ENCODE peak calls at places on chromosomes 6 and 20, in four cellular contexts. X is astrocyte; O is breast epithelium; C is CD8-positive, alpha-beta T cell. E is an unnamed sample.

GRCh38 chr6:6006428-6007310 is at the start of gene NRN1:
- DNase-seq in O (no peak), C (no peak), X (no peak), E (peak; percentile 52)

GRCh38 chr6:136226674-136227377 is 23.3 kb downstream of the MTFR2 start:
- DNase-seq in C (no peak), O (no peak), X (no peak), E (no peak)

GRCh38 chr6:170378502-170378901 is 71.9 kb downstream of the FAM120B start:
- DNase-seq in X (no peak), O (no peak), C (peak; percentile 69), E (no peak)

GRCh38 chr6:36302227-36302976 is 32.5 kb downstream of the PNPLA1 start:
- DNase-seq in O (peak; percentile 83), C (peak; percentile 94), X (peak; percentile 74), E (peak; percentile 73)

GRCh38 chr20:5714261-5715041 is 35.8 kb upstream of the SHLD1 start:
- DNase-seq in O (no peak), X (no peak), C (peak; percentile 78), E (no peak)

GRCh38 chr20:39877792-39878191 is 811.2 kb downstream of the MAFB start:
- DNase-seq in X (no peak), O (no peak), C (no peak), E (no peak)

GRCh38 chr6:30326446-30327231 is at the start of gene TRIM39:
- DNase-seq in X (peak; percentile 48), O (peak; percentile 76), C (peak; percentile 94), E (peak; percentile 79)

GRCh38 chr6:87436435-87436834 is 28.7 kb downstream of the CFAP206 start:
- DNase-seq in X (peak; percentile 53), O (no peak), C (peak; percentile 56), E (peak; percentile 28)

GRCh38 chr20:48326868-48327267 is 500.9 kb downstream of the PREX1 start:
- DNase-seq in O (no peak), X (no peak), C (no peak), E (no peak)

GRCh38 chr6:53628354-53629119 is 37.0 kb downstream of the KLHL31 start:
- DNase-seq in C (no peak), O (no peak), X (peak; percentile 95), E (peak; percentile 13)

DNA sequence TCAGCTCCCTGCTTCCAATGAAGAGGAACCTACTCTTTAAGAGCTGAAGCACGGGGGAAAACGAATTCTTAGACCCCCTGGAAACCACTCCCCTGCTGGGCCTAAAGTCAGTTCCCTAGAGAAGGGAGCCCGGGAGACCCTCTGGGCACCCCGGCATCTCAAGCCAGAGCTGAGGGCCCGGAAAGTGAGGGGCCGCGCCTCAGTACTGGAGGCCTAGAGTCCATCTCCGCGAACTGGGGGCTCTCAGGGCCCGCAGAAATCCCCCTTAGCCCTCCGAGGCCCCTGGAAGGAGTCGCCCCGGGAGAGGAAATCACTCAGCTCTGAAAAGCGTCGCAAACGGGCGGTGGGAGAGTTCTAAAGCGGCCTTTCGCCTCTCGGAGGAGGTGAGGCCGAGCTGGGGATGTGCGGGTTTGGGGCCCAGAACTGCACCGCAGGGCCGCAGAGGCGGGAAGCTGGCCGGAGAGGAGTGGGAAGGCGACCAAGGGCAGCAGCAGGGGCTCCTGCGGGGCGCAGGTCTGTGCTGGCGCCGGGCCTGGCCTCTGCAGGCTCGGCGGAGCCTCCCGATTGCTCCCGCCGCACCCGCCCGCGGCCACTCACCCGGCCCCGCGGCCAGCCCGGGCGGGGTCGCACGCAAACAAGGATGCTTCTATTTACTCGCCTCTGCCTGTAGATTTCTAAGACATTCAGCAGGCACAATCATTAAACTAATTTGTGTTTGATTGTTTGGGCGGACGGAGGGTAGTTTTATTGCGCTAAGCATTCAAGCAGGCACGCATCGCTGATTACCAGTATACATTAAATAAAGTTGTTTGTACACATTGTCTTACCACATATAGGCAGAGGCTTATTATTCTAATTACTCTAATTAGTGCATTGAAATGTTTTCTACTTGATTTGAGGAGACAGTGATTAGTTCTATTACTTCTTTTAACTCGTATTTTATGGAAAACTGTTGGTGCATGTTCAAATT is 9.2 kb downstream of the POU3F2 start:
- DNase-seq in X (peak; percentile 8), C (no peak), O (no peak), E (no peak)
- H3K4me3 ChIP-seq in X (peak overlapping the region; percentile 37), C (no peak overlapping the region), O (peak overlapping the region; percentile 23), E (no peak overlapping the region)

GRCh38 chr20:61770203-61770602 is 295.5 kb downstream of the TAF4 start:
- DNase-seq in O (peak; percentile 27), C (no peak), X (no peak), E (no peak)
- H3K36me3 ChIP-seq in O (no peaks in the 10 kb centered on the region), C (no peaks in the 10 kb centered on the region), X (no peaks in the 10 kb centered on the region), E (no peaks in the 10 kb centered on the region)

GRCh38 chr20:54618412-54618811 is 143.0 kb downstream of the DOK5 start:
- DNase-seq in O (no peak), C (no peak), X (no peak), E (no peak)
- H3K27me3 ChIP-seq in O (no peaks in the 10 kb centered on the region), C (no peaks in the 10 kb centered on the region), X (no peaks in the 10 kb centered on the region), E (no peaks in the 10 kb centered on the region)

DNA sequence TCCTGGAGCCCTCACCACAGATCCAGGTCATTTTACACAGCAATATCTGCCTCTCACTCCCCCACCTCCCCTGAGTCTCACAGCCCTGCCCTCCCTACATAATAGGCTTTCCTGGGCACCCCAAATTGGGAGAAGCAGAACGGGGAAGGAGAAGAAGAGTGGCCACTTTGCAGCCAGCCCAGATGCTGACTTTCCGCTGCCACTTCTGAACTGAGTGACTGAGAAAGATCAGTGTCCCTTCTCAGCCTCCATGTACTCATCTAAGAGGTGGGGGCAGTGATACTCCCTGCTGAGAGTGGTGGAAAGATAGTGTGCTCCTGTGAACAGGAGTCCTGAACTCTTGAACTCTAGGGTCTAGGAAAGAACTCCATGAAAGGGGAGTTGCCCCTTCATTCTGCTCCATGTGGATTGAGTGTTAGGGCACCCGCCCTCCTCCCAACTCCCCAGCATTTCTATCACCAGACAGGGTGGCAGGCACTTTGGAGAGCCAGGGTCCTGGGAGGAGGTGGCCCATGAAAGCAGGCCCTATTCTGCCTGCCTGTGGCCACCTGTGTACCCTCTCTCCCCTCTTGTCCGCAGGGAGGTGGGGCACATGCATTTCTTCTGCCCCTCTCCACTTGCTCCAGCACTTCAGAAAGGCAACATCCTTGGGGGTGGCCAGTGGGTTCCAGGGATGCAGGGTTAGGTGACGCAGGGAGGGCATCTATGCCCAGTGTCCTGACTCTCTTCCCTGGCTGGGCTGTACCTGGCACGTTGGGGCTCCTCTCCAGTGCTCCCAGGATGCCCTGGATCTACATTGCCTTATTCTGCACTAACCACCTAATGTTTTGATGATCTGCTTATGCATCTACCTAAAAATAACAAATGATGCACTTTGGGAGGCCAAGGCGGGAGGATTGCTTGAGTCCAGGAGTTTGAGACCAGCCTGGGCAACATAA is 38.3 kb upstream of the MRPS18A start:
- DNase-seq in C (no peak), O (no peak), X (no peak), E (no peak)
- H3K4me3 ChIP-seq in C (no peak overlapping the region), O (peak overlapping the region; percentile 40), X (no peak overlapping the region), E (no peak overlapping the region)

GRCh38 chr20:38083338-38084048 is 49.9 kb downstream of the RPRD1B start:
- DNase-seq in O (no peak), X (no peak), C (no peak), E (no peak)
- H3K36me3 ChIP-seq in O (no peaks in the 10 kb centered on the region), X (no peaks in the 10 kb centered on the region), C (no peaks in the 10 kb centered on the region), E (peaks cover 92% of the 10 kb centered on the region)

GRCh38 chr20:51121272-51121671 is 98.4 kb upstream of the KCNG1 start:
- DNase-seq in O (no peak), C (no peak), X (no peak), E (peak; percentile 38)

GRCh38 chr20:51118216-51118615 is 95.3 kb upstream of the KCNG1 start:
- DNase-seq in C (no peak), X (no peak), O (no peak), E (no peak)

GRCh38 chr20:51118985-51119527 is 96.1 kb upstream of the KCNG1 start:
- DNase-seq in C (no peak), X (no peak), O (no peak), E (no peak)

GRCh38 chr20:51120438-51120837 is 97.5 kb upstream of the KCNG1 start:
- DNase-seq in O (no peak), X (no peak), C (no peak), E (no peak)

DNA sequence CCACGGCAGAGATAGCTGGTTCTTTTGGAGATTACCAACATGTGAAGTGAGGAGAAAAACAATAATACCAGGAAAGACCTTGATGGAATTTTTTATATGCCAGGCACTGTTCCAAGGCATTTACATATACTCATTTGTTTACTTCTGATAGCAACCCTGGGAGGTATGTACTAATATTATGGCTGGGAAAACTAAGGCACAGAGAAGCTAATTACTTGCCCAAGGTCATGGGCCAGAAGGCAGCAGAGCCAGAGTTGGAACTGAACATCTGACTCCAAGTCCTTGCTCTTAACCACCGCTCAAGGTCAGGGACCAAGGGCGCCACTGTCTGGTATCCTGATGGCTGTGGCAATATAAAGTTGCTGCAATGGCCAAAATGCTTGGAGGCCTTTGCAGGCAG is 97.0 kb upstream of the KCNG1 start:
- DNase-seq in C (no peak), O (no peak), X (no peak), E (no peak)
- H3K27me3 ChIP-seq in C (no peaks in the 10 kb centered on the region), O (peaks cover 10% of the 10 kb centered on the region), X (no peaks in the 10 kb centered on the region), E (no peaks in the 10 kb centered on the region)

DNA sequence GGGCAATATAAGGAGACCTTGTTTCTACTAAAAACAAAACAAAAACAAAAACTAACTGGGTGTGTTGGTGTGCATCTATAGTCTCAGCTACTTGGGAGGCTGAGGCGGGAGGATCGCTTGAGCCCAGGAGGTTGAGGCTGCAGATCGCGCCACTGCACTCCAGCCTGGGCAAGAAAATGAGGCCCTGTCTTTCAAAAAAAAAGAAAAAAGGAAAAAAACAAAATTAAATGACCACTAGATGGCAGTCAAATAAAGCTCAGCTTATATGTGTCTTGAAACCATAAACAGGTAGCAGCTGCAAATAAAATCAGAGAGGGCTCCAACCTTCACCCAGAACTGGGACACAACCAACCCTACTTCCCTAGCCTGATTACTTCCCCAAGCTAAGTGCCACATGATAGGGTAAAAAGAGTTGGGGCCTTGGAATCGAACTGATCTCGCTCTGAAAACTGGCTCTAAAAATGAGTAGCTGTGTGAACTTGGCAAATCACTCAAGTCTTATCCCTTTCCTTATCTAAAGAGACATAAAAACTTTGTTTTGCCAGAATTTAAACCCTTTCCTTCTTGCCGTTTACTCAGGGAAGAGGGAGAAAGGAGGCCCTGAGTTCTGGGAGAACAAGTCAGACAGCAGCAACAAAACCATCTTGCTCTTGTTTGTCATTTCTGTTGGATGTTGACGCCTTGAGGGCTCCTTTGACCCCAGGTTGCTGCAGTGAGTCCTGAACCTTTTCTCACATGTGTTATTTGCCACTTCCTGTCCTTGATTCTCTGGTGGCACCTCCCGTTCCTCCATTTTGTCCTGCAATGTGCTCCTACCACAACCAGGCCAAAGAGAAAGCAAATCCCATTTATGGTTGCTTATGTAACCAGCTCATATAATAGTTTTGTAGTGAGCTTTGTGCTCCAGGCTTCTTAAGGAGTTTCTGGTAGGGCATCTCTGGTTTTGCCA is 66.9 kb upstream of the ADGRF4 start:
- DNase-seq in O (no peak), X (peak; percentile 30), C (no peak), E (peak; percentile 12)
- H3K4me3 ChIP-seq in O (no peak overlapping the region), X (no peak overlapping the region), C (no peak overlapping the region), E (no peak overlapping the region)

GRCh38 chr6:56556751-56557540 is 85.7 kb downstream of the DST start:
- DNase-seq in O (no peak), X (no peak), C (no peak), E (no peak)
- H3K36me3 ChIP-seq in O (no peaks in the 10 kb centered on the region), X (peaks cover 58% of the 10 kb centered on the region), C (no peaks in the 10 kb centered on the region), E (peaks cover 22% of the 10 kb centered on the region)

E was measured in MG63.